ENCODE peak calls at places on chromosome 3, in five cellular contexts. One of them, this sample, is unnamed.

GRCh38 chr3:143362115-143362992 is 242.8 kb downstream of the CHST2 start:
- DNase-seq in activated T-cell treated with anti-CD3 and anti-CD28 coated beads for 1 hour: no peak
- DNase-seq in CD8-positive, alpha-beta T cell: no peak
- DNase-seq in AG20443: no peak
- DNase-seq in activated CD8-positive, alpha-beta memory T cell treated with anti-CD3 and anti-CD28 coated beads for 1 hour: no peak
- DNase-seq in this sample: no peak

GRCh38 chr3:169106662-169107061 is 556.9 kb downstream of the MECOM start:
- DNase-seq in activated T-cell treated with anti-CD3 and anti-CD28 coated beads for 1 hour: no peak
- DNase-seq in CD8-positive, alpha-beta T cell: no peak
- DNase-seq in AG20443: no peak
- DNase-seq in activated CD8-positive, alpha-beta memory T cell treated with anti-CD3 and anti-CD28 coated beads for 1 hour: no peak
- DNase-seq in this sample: no peak

GRCh38 chr3:107063351-107063750 is 313.9 kb upstream of the CCDC54 start:
- DNase-seq in activated T-cell treated with anti-CD3 and anti-CD28 coated beads for 1 hour: no peak
- DNase-seq in CD8-positive, alpha-beta T cell: no peak
- DNase-seq in AG20443: no peak
- DNase-seq in activated CD8-positive, alpha-beta memory T cell treated with anti-CD3 and anti-CD28 coated beads for 1 hour: no peak
- DNase-seq in this sample: no peak

GRCh38 chr3:108001457-108001856 is 89.4 kb downstream of the CD47 start:
- DNase-seq in activated T-cell treated with anti-CD3 and anti-CD28 coated beads for 1 hour: no peak
- DNase-seq in CD8-positive, alpha-beta T cell: no peak
- DNase-seq in AG20443: peak; percentile 30
- DNase-seq in activated CD8-positive, alpha-beta memory T cell treated with anti-CD3 and anti-CD28 coated beads for 1 hour: no peak
- DNase-seq in this sample: no peak

GRCh38 chr3:49058011-49058410 is 28.8 kb upstream of the IMPDH2 start:
- DNase-seq in activated T-cell treated with anti-CD3 and anti-CD28 coated beads for 1 hour: no peak
- DNase-seq in CD8-positive, alpha-beta T cell: no peak
- DNase-seq in AG20443: no peak
- DNase-seq in activated CD8-positive, alpha-beta memory T cell treated with anti-CD3 and anti-CD28 coated beads for 1 hour: no peak
- DNase-seq in this sample: no peak

GRCh38 chr3:159029306-159030026 is 227.6 kb downstream of the MFSD1 start:
- DNase-seq in activated T-cell treated with anti-CD3 and anti-CD28 coated beads for 1 hour: no peak
- DNase-seq in CD8-positive, alpha-beta T cell: no peak
- DNase-seq in AG20443: no peak
- DNase-seq in activated CD8-positive, alpha-beta memory T cell treated with anti-CD3 and anti-CD28 coated beads for 1 hour: no peak
- DNase-seq in this sample: no peak

GRCh38 chr3:160403028-160403545 is 3.6 kb downstream of the SMC4 start:
- DNase-seq in activated T-cell treated with anti-CD3 and anti-CD28 coated beads for 1 hour: no peak
- DNase-seq in CD8-positive, alpha-beta T cell: no peak
- DNase-seq in AG20443: no peak
- DNase-seq in activated CD8-positive, alpha-beta memory T cell treated with anti-CD3 and anti-CD28 coated beads for 1 hour: no peak
- DNase-seq in this sample: no peak

GRCh38 chr3:4889896-4890295 is 89.3 kb upstream of the BHLHE40 start:
- DNase-seq in activated T-cell treated with anti-CD3 and anti-CD28 coated beads for 1 hour: no peak
- DNase-seq in CD8-positive, alpha-beta T cell: no peak
- DNase-seq in AG20443: peak; percentile 37
- DNase-seq in activated CD8-positive, alpha-beta memory T cell treated with anti-CD3 and anti-CD28 coated beads for 1 hour: no peak
- DNase-seq in this sample: no peak

GRCh38 chr3:193884652-193885051 is 251.3 kb upstream of the HES1 start:
- DNase-seq in activated T-cell treated with anti-CD3 and anti-CD28 coated beads for 1 hour: no peak
- DNase-seq in CD8-positive, alpha-beta T cell: no peak
- DNase-seq in AG20443: no peak
- DNase-seq in activated CD8-positive, alpha-beta memory T cell treated with anti-CD3 and anti-CD28 coated beads for 1 hour: no peak
- DNase-seq in this sample: no peak

GRCh38 chr3:21745971-21746370 is 5.0 kb downstream of the ZNF385D start:
- DNase-seq in activated T-cell treated with anti-CD3 and anti-CD28 coated beads for 1 hour: no peak
- DNase-seq in CD8-positive, alpha-beta T cell: no peak
- DNase-seq in AG20443: no peak
- DNase-seq in activated CD8-positive, alpha-beta memory T cell treated with anti-CD3 and anti-CD28 coated beads for 1 hour: no peak
- DNase-seq in this sample: no peak

GRCh38 chr3:177236704-177237103 is 39.4 kb upstream of the TBL1XR1 start:
- DNase-seq in activated T-cell treated with anti-CD3 and anti-CD28 coated beads for 1 hour: no peak
- DNase-seq in CD8-positive, alpha-beta T cell: no peak
- DNase-seq in AG20443: no peak
- DNase-seq in activated CD8-positive, alpha-beta memory T cell treated with anti-CD3 and anti-CD28 coated beads for 1 hour: no peak
- DNase-seq in this sample: no peak

GRCh38 chr3:190174471-190174870 is 53.8 kb upstream of the P3H2 start:
- DNase-seq in activated T-cell treated with anti-CD3 and anti-CD28 coated beads for 1 hour: no peak
- DNase-seq in CD8-positive, alpha-beta T cell: no peak
- DNase-seq in AG20443: no peak
- DNase-seq in activated CD8-positive, alpha-beta memory T cell treated with anti-CD3 and anti-CD28 coated beads for 1 hour: no peak
- DNase-seq in this sample: no peak

GRCh38 chr3:141458937-141459510 is 27.8 kb upstream of the RASA2 start:
- DNase-seq in activated T-cell treated with anti-CD3 and anti-CD28 coated beads for 1 hour: no peak
- DNase-seq in CD8-positive, alpha-beta T cell: no peak
- DNase-seq in AG20443: no peak
- DNase-seq in activated CD8-positive, alpha-beta memory T cell treated with anti-CD3 and anti-CD28 coated beads for 1 hour: no peak
- DNase-seq in this sample: no peak

GRCh38 chr3:171356251-171356650 is 104.0 kb downstream of the TNIK start:
- DNase-seq in activated T-cell treated with anti-CD3 and anti-CD28 coated beads for 1 hour: no peak
- DNase-seq in CD8-positive, alpha-beta T cell: no peak
- DNase-seq in AG20443: no peak
- DNase-seq in activated CD8-positive, alpha-beta memory T cell treated with anti-CD3 and anti-CD28 coated beads for 1 hour: no peak
- DNase-seq in this sample: no peak

GRCh38 chr3:119779731-119780383 is 2.0 kb upstream of the NR1I2 start:
- DNase-seq in activated T-cell treated with anti-CD3 and anti-CD28 coated beads for 1 hour: no peak
- DNase-seq in CD8-positive, alpha-beta T cell: no peak
- DNase-seq in AG20443: no peak
- DNase-seq in activated CD8-positive, alpha-beta memory T cell treated with anti-CD3 and anti-CD28 coated beads for 1 hour: no peak
- DNase-seq in this sample: no peak

GRCh38 chr3:135966875-135967274 is 1.3 kb downstream of the PPP2R3A start:
- DNase-seq in activated T-cell treated with anti-CD3 and anti-CD28 coated beads for 1 hour: no peak
- DNase-seq in CD8-positive, alpha-beta T cell: no peak
- DNase-seq in AG20443: no peak
- DNase-seq in activated CD8-positive, alpha-beta memory T cell treated with anti-CD3 and anti-CD28 coated beads for 1 hour: no peak
- DNase-seq in this sample: no peak

GRCh38 chr3:123618768-123619484 is 34.1 kb upstream of the HACD2 start:
- DNase-seq in activated T-cell treated with anti-CD3 and anti-CD28 coated beads for 1 hour: no peak
- DNase-seq in CD8-positive, alpha-beta T cell: no peak
- DNase-seq in AG20443: peak; percentile 55
- DNase-seq in activated CD8-positive, alpha-beta memory T cell treated with anti-CD3 and anti-CD28 coated beads for 1 hour: no peak
- DNase-seq in this sample: no peak

GRCh38 chr3:194592798-194593752 is 40.1 kb downstream of the TMEM44 start:
- DNase-seq in activated T-cell treated with anti-CD3 and anti-CD28 coated beads for 1 hour: no peak
- DNase-seq in CD8-positive, alpha-beta T cell: no peak
- DNase-seq in AG20443: peak; percentile 95
- DNase-seq in activated CD8-positive, alpha-beta memory T cell treated with anti-CD3 and anti-CD28 coated beads for 1 hour: no peak
- DNase-seq in this sample: no peak

GRCh38 chr3:191136347-191136746 is 62.7 kb upstream of the OSTN start:
- DNase-seq in activated T-cell treated with anti-CD3 and anti-CD28 coated beads for 1 hour: no peak
- DNase-seq in CD8-positive, alpha-beta T cell: no peak
- DNase-seq in AG20443: peak; percentile 14
- DNase-seq in activated CD8-positive, alpha-beta memory T cell treated with anti-CD3 and anti-CD28 coated beads for 1 hour: no peak
- DNase-seq in this sample: no peak

GRCh38 chr3:21621396-21621695 is 129.7 kb downstream of the ZNF385D start:
- DNase-seq in activated T-cell treated with anti-CD3 and anti-CD28 coated beads for 1 hour: no peak
- DNase-seq in CD8-positive, alpha-beta T cell: no peak
- DNase-seq in AG20443: peak; percentile 45
- DNase-seq in activated CD8-positive, alpha-beta memory T cell treated with anti-CD3 and anti-CD28 coated beads for 1 hour: no peak
- DNase-seq in this sample: no peak

GRCh38 chr3:23671901-23672589 is 133.7 kb upstream of the UBE2E1 start:
- DNase-seq in activated T-cell treated with anti-CD3 and anti-CD28 coated beads for 1 hour: no peak
- DNase-seq in CD8-positive, alpha-beta T cell: no peak
- DNase-seq in AG20443: no peak
- DNase-seq in activated CD8-positive, alpha-beta memory T cell treated with anti-CD3 and anti-CD28 coated beads for 1 hour: no peak
- DNase-seq in this sample: no peak

GRCh38 chr3:31704651-31705179 is 172.0 kb downstream of the STT3B start:
- DNase-seq in activated T-cell treated with anti-CD3 and anti-CD28 coated beads for 1 hour: no peak
- DNase-seq in CD8-positive, alpha-beta T cell: no peak
- DNase-seq in AG20443: peak; percentile 60
- DNase-seq in activated CD8-positive, alpha-beta memory T cell treated with anti-CD3 and anti-CD28 coated beads for 1 hour: no peak
- DNase-seq in this sample: no peak

GRCh38 chr3:168094877-168095610 is 680 bp downstream of the GOLIM4 start:
- DNase-seq in activated T-cell treated with anti-CD3 and anti-CD28 coated beads for 1 hour: peak; percentile 7
- DNase-seq in CD8-positive, alpha-beta T cell: peak; percentile 22
- DNase-seq in AG20443: peak; percentile 80
- DNase-seq in activated CD8-positive, alpha-beta memory T cell treated with anti-CD3 and anti-CD28 coated beads for 1 hour: no peak
- DNase-seq in this sample: no peak

GRCh38 chr3:142726017-142726416 is 2.2 kb downstream of the TRPC1 start:
- DNase-seq in activated T-cell treated with anti-CD3 and anti-CD28 coated beads for 1 hour: no peak
- DNase-seq in CD8-positive, alpha-beta T cell: no peak
- DNase-seq in AG20443: no peak
- DNase-seq in activated CD8-positive, alpha-beta memory T cell treated with anti-CD3 and anti-CD28 coated beads for 1 hour: no peak
- DNase-seq in this sample: no peak

GRCh38 chr3:69815959-69816358 is 76.7 kb downstream of the MITF start:
- DNase-seq in activated T-cell treated with anti-CD3 and anti-CD28 coated beads for 1 hour: no peak
- DNase-seq in CD8-positive, alpha-beta T cell: no peak
- DNase-seq in AG20443: no peak
- DNase-seq in activated CD8-positive, alpha-beta memory T cell treated with anti-CD3 and anti-CD28 coated beads for 1 hour: no peak
- DNase-seq in this sample: no peak

GRCh38 chr3:195751584-195751983 is 30.8 kb downstream of the MUC20 start:
- DNase-seq in activated T-cell treated with anti-CD3 and anti-CD28 coated beads for 1 hour: no peak
- DNase-seq in CD8-positive, alpha-beta T cell: no peak
- DNase-seq in AG20443: no peak
- DNase-seq in activated CD8-positive, alpha-beta memory T cell treated with anti-CD3 and anti-CD28 coated beads for 1 hour: no peak
- DNase-seq in this sample: no peak

GRCh38 chr3:112546216-112546759 is 15.5 kb downstream of the ATG3 start:
- DNase-seq in activated T-cell treated with anti-CD3 and anti-CD28 coated beads for 1 hour: no peak
- DNase-seq in CD8-positive, alpha-beta T cell: no peak
- DNase-seq in AG20443: no peak
- DNase-seq in activated CD8-positive, alpha-beta memory T cell treated with anti-CD3 and anti-CD28 coated beads for 1 hour: no peak
- DNase-seq in this sample: no peak

GRCh38 chr3:69081583-69082262 is 1.6 kb upstream of the UBA3 start:
- DNase-seq in activated T-cell treated with anti-CD3 and anti-CD28 coated beads for 1 hour: no peak
- DNase-seq in CD8-positive, alpha-beta T cell: no peak
- DNase-seq in AG20443: no peak
- DNase-seq in activated CD8-positive, alpha-beta memory T cell treated with anti-CD3 and anti-CD28 coated beads for 1 hour: no peak
- DNase-seq in this sample: no peak

GRCh38 chr3:189404797-189405484 is 226.2 kb upstream of the TP63 start:
- DNase-seq in activated T-cell treated with anti-CD3 and anti-CD28 coated beads for 1 hour: no peak
- DNase-seq in CD8-positive, alpha-beta T cell: no peak
- DNase-seq in AG20443: no peak
- DNase-seq in activated CD8-positive, alpha-beta memory T cell treated with anti-CD3 and anti-CD28 coated beads for 1 hour: no peak
- DNase-seq in this sample: no peak

GRCh38 chr3:143016321-143016972 is 15.1 kb downstream of the U2SURP start:
- DNase-seq in activated T-cell treated with anti-CD3 and anti-CD28 coated beads for 1 hour: no peak
- DNase-seq in CD8-positive, alpha-beta T cell: no peak
- DNase-seq in AG20443: no peak
- DNase-seq in activated CD8-positive, alpha-beta memory T cell treated with anti-CD3 and anti-CD28 coated beads for 1 hour: no peak
- DNase-seq in this sample: no peak

GRCh38 chr3:21649519-21649918 is 101.5 kb downstream of the ZNF385D start:
- DNase-seq in activated T-cell treated with anti-CD3 and anti-CD28 coated beads for 1 hour: no peak
- DNase-seq in CD8-positive, alpha-beta T cell: no peak
- DNase-seq in AG20443: no peak
- DNase-seq in activated CD8-positive, alpha-beta memory T cell treated with anti-CD3 and anti-CD28 coated beads for 1 hour: no peak
- DNase-seq in this sample: no peak

GRCh38 chr3:196726788-196727675 is 12.6 kb upstream of the PAK2 start:
- DNase-seq in activated T-cell treated with anti-CD3 and anti-CD28 coated beads for 1 hour: no peak
- DNase-seq in CD8-positive, alpha-beta T cell: no peak
- DNase-seq in AG20443: peak; percentile 14
- DNase-seq in activated CD8-positive, alpha-beta memory T cell treated with anti-CD3 and anti-CD28 coated beads for 1 hour: no peak
- DNase-seq in this sample: no peak

GRCh38 chr3:68234118-68234780 is 579.8 kb upstream of the SUCLG2 start:
- DNase-seq in activated T-cell treated with anti-CD3 and anti-CD28 coated beads for 1 hour: no peak
- DNase-seq in CD8-positive, alpha-beta T cell: no peak
- DNase-seq in AG20443: no peak
- DNase-seq in activated CD8-positive, alpha-beta memory T cell treated with anti-CD3 and anti-CD28 coated beads for 1 hour: no peak
- DNase-seq in this sample: no peak

GRCh38 chr3:114310701-114311100 is 16.9 kb downstream of the TIGIT start:
- DNase-seq in activated T-cell treated with anti-CD3 and anti-CD28 coated beads for 1 hour: no peak
- DNase-seq in CD8-positive, alpha-beta T cell: no peak
- DNase-seq in AG20443: no peak
- DNase-seq in activated CD8-positive, alpha-beta memory T cell treated with anti-CD3 and anti-CD28 coated beads for 1 hour: no peak
- DNase-seq in this sample: no peak

GRCh38 chr3:12944849-12945248 is 103.5 kb upstream of the RPL32 start:
- DNase-seq in activated T-cell treated with anti-CD3 and anti-CD28 coated beads for 1 hour: no peak
- DNase-seq in CD8-positive, alpha-beta T cell: no peak
- DNase-seq in AG20443: no peak
- DNase-seq in activated CD8-positive, alpha-beta memory T cell treated with anti-CD3 and anti-CD28 coated beads for 1 hour: no peak
- DNase-seq in this sample: no peak

GRCh38 chr3:161443921-161444457 is 52.6 kb upstream of the OTOL1 start:
- DNase-seq in activated T-cell treated with anti-CD3 and anti-CD28 coated beads for 1 hour: no peak
- DNase-seq in CD8-positive, alpha-beta T cell: no peak
- DNase-seq in AG20443: no peak
- DNase-seq in activated CD8-positive, alpha-beta memory T cell treated with anti-CD3 and anti-CD28 coated beads for 1 hour: no peak
- DNase-seq in this sample: no peak

GRCh38 chr3:162390891-162391290 is 894.3 kb downstream of the OTOL1 start:
- DNase-seq in activated T-cell treated with anti-CD3 and anti-CD28 coated beads for 1 hour: no peak
- DNase-seq in CD8-positive, alpha-beta T cell: no peak
- DNase-seq in AG20443: peak; percentile 65
- DNase-seq in activated CD8-positive, alpha-beta memory T cell treated with anti-CD3 and anti-CD28 coated beads for 1 hour: no peak
- DNase-seq in this sample: no peak

GRCh38 chr3:153166206-153166605 is 4.2 kb downstream of the RAP2B start:
- DNase-seq in activated T-cell treated with anti-CD3 and anti-CD28 coated beads for 1 hour: no peak
- DNase-seq in CD8-positive, alpha-beta T cell: peak; percentile 52
- DNase-seq in AG20443: no peak
- DNase-seq in activated CD8-positive, alpha-beta memory T cell treated with anti-CD3 and anti-CD28 coated beads for 1 hour: no peak
- DNase-seq in this sample: no peak

This sample was measured in cerebellar nuclear complex.